ENCODE peak calls at places on chromosomes 2 and 18, in seven cellular contexts. One of them, this sample, is unnamed.

GRCh38 chr18:4854664-4855063 is 342.4 kb downstream of the AKAIN1 start:
- DNase-seq in choroid plexus epithelial cell: no peak
- DNase-seq in amniotic epithelial cell: no peak
- DNase-seq in foreskin fibroblast: no peak
- DNase-seq in SHP77: no peak
- DNase-seq in Right ventricle myocardium superior: no peak
- DNase-seq in T-helper 2 cell: no peak
- DNase-seq in this sample: no peak

GRCh38 chr2:39584283-39584972 is 81.3 kb upstream of the TMEM178A start:
- DNase-seq in amniotic epithelial cell: peak; percentile 86
- DNase-seq in T-helper 2 cell: no peak
- DNase-seq in foreskin fibroblast: peak; percentile 85
- DNase-seq in choroid plexus epithelial cell: peak; percentile 75
- DNase-seq in SHP77: no peak
- DNase-seq in Right ventricle myocardium superior: no peak
- DNase-seq in this sample: no peak

GRCh38 chr2:212843409-212844199 is 305.0 kb upstream of the ERBB4 start:
- DNase-seq in SHP77: no peak
- DNase-seq in amniotic epithelial cell: peak; percentile 77
- DNase-seq in T-helper 2 cell: no peak
- DNase-seq in choroid plexus epithelial cell: peak; percentile 63
- DNase-seq in foreskin fibroblast: peak; percentile 69
- DNase-seq in Right ventricle myocardium superior: no peak
- DNase-seq in this sample: no peak

GRCh38 chr2:99066075-99066557 is 75.4 kb upstream of the C2orf15 start:
- DNase-seq in choroid plexus epithelial cell: peak; percentile 70
- DNase-seq in T-helper 2 cell: no peak
- DNase-seq in Right ventricle myocardium superior: no peak
- DNase-seq in amniotic epithelial cell: peak; percentile 45
- DNase-seq in foreskin fibroblast: peak; percentile 65
- DNase-seq in SHP77: peak; percentile 60
- DNase-seq in this sample: no peak

GRCh38 chr2:238945433-238946150 is 97.7 kb downstream of the TWIST2 start:
- DNase-seq in choroid plexus epithelial cell: peak; percentile 75
- DNase-seq in SHP77: peak; percentile 26
- DNase-seq in T-helper 2 cell: no peak
- DNase-seq in foreskin fibroblast: peak; percentile 87
- DNase-seq in Right ventricle myocardium superior: peak; percentile 79
- DNase-seq in amniotic epithelial cell: peak; percentile 49
- DNase-seq in this sample: peak; percentile 78

GRCh38 chr18:6284300-6284699 is 130.4 kb downstream of the L3MBTL4 start:
- DNase-seq in choroid plexus epithelial cell: no peak
- DNase-seq in SHP77: no peak
- DNase-seq in amniotic epithelial cell: no peak
- DNase-seq in Right ventricle myocardium superior: no peak
- DNase-seq in foreskin fibroblast: no peak
- DNase-seq in T-helper 2 cell: no peak
- DNase-seq in this sample: no peak

GRCh38 chr2:1925516-1925915 is 181.2 kb upstream of the PXDN start:
- DNase-seq in foreskin fibroblast: no peak
- DNase-seq in Right ventricle myocardium superior: no peak
- DNase-seq in SHP77: no peak
- DNase-seq in T-helper 2 cell: no peak
- DNase-seq in choroid plexus epithelial cell: no peak
- DNase-seq in amniotic epithelial cell: no peak
- DNase-seq in this sample: no peak

GRCh38 chr2:196601430-196602306 is 37.8 kb upstream of the CCDC150 start:
- DNase-seq in SHP77: peak; percentile 90
- DNase-seq in choroid plexus epithelial cell: peak; percentile 94
- DNase-seq in amniotic epithelial cell: peak; percentile 63
- DNase-seq in T-helper 2 cell: no peak
- DNase-seq in Right ventricle myocardium superior: peak; percentile 69
- DNase-seq in foreskin fibroblast: peak; percentile 92
- DNase-seq in this sample: peak; percentile 66

GRCh38 chr18:13136056-13136688 is 82.4 kb upstream of the LDLRAD4 start:
- DNase-seq in foreskin fibroblast: peak; percentile 46
- DNase-seq in Right ventricle myocardium superior: no peak
- DNase-seq in amniotic epithelial cell: no peak
- DNase-seq in SHP77: no peak
- DNase-seq in T-helper 2 cell: peak; percentile 17
- DNase-seq in choroid plexus epithelial cell: peak; percentile 21
- DNase-seq in this sample: no peak

GRCh38 chr2:10235099-10235908 is 67.4 kb upstream of the HPCAL1 start:
- DNase-seq in amniotic epithelial cell: peak; percentile 50
- DNase-seq in choroid plexus epithelial cell: no peak
- DNase-seq in SHP77: no peak
- DNase-seq in T-helper 2 cell: no peak
- DNase-seq in Right ventricle myocardium superior: peak; percentile 30
- DNase-seq in foreskin fibroblast: no peak
- DNase-seq in this sample: no peak

GRCh38 chr2:238305965-238306679 is 14.2 kb upstream of the TRAF3IP1 start:
- DNase-seq in T-helper 2 cell: no peak
- DNase-seq in SHP77: no peak
- DNase-seq in amniotic epithelial cell: no peak
- DNase-seq in foreskin fibroblast: no peak
- DNase-seq in choroid plexus epithelial cell: no peak
- DNase-seq in Right ventricle myocardium superior: no peak
- DNase-seq in this sample: no peak

GRCh38 chr2:160522951-160523700 is 29.5 kb upstream of the RBMS1 start:
- DNase-seq in SHP77: no peak
- DNase-seq in Right ventricle myocardium superior: no peak
- DNase-seq in foreskin fibroblast: peak; percentile 59
- DNase-seq in amniotic epithelial cell: peak; percentile 75
- DNase-seq in choroid plexus epithelial cell: peak; percentile 86
- DNase-seq in T-helper 2 cell: no peak
- DNase-seq in this sample: no peak

GRCh38 chr2:33496150-33496549 is 19.7 kb downstream of the RASGRP3 start:
- DNase-seq in SHP77: no peak
- DNase-seq in amniotic epithelial cell: no peak
- DNase-seq in choroid plexus epithelial cell: peak; percentile 47
- DNase-seq in T-helper 2 cell: no peak
- DNase-seq in foreskin fibroblast: peak; percentile 78
- DNase-seq in Right ventricle myocardium superior: no peak
- DNase-seq in this sample: no peak

GRCh38 chr2:47907097-47907781 is 941 bp upstream of the FBXO11 start:
- DNase-seq in foreskin fibroblast: peak; percentile 27
- DNase-seq in amniotic epithelial cell: peak; percentile 60
- DNase-seq in T-helper 2 cell: peak; percentile 45
- DNase-seq in Right ventricle myocardium superior: no peak
- DNase-seq in choroid plexus epithelial cell: no peak
- DNase-seq in SHP77: peak; percentile 11
- DNase-seq in this sample: no peak

GRCh38 chr2:215811409-215812355 is 201.7 kb downstream of the MREG start:
- DNase-seq in foreskin fibroblast: no peak
- DNase-seq in SHP77: no peak
- DNase-seq in amniotic epithelial cell: peak; percentile 51
- DNase-seq in Right ventricle myocardium superior: no peak
- DNase-seq in choroid plexus epithelial cell: no peak
- DNase-seq in T-helper 2 cell: no peak
- DNase-seq in this sample: no peak

GRCh38 chr2:220077488-220077887 is 450.1 kb downstream of the SLC4A3 start:
- DNase-seq in Right ventricle myocardium superior: no peak
- DNase-seq in foreskin fibroblast: peak; percentile 77
- DNase-seq in choroid plexus epithelial cell: peak; percentile 75
- DNase-seq in T-helper 2 cell: no peak
- DNase-seq in amniotic epithelial cell: peak; percentile 53
- DNase-seq in SHP77: no peak
- DNase-seq in this sample: no peak

GRCh38 chr2:29012211-29012681 is 31.1 kb downstream of the TOGARAM2 start:
- DNase-seq in choroid plexus epithelial cell: peak; percentile 73
- DNase-seq in T-helper 2 cell: no peak
- DNase-seq in amniotic epithelial cell: peak; percentile 69
- DNase-seq in SHP77: no peak
- DNase-seq in foreskin fibroblast: no peak
- DNase-seq in Right ventricle myocardium superior: peak; percentile 91
- DNase-seq in this sample: peak; percentile 86

This sample was measured in Right ventricle myocardium inferior.